ENCODE peak calls at places on chromosomes 5 and 9, in five cellular contexts. L, A, G, I and K are unnamed samples.
A peak's percentile ranks its signal among the peaks of the same experiment; 100 is the strongest.

GRCh38 chr5:91266184-91266705 is 116.9 kb downstream of the ARRDC3 start:
- DNase-seq in A (peak; percentile 15), G (no peak), L (no peak), I (no peak), K (no peak)

GRCh38 chr5:14174235-14174636 is 31.1 kb downstream of the TRIO start:
- DNase-seq in A (peak; percentile 33), L (no peak), G (no peak), I (no peak), K (no peak)

GRCh38 chr9:112325127-112325526 is 8.3 kb downstream of the PTBP3 start:
- DNase-seq in G (no peak), L (no peak), I (no peak), A (no peak), K (no peak)

GRCh38 chr9:134189475-134190231 is 25.3 kb upstream of the RNU6ATAC start:
- DNase-seq in L (no peak), A (peak; percentile 25), G (no peak), I (no peak), K (peak; percentile 2)

GRCh38 chr5:142627371-142628217 is 58.3 kb downstream of the FGF1 start:
- DNase-seq in A (no peak), G (no peak), L (no peak), I (no peak), K (no peak)

GRCh38 chr5:179758905-179759304 is 26.3 kb downstream of the MAML1 start:
- DNase-seq in L (no peak), G (no peak), I (no peak), A (no peak), K (no peak)

GRCh38 chr5:61603211-61603908 is 271.3 kb downstream of the ZSWIM6 start:
- DNase-seq in I (no peak), A (peak; percentile 59), G (no peak), L (no peak), K (no peak)

GRCh38 chr9:99472916-99473245 is 250.8 kb downstream of the SEC61B start:
- DNase-seq in A (no peak), G (no peak), I (no peak), L (no peak), K (no peak)

GRCh38 chr9:113577525-113578261 is 114.2 kb downstream of the RGS3 start:
- DNase-seq in G (no peak), A (peak; percentile 53), I (no peak), L (no peak), K (no peak)

GRCh38 chr5:122063836-122064235 is 14.2 kb downstream of the LOX start:
- DNase-seq in I (no peak), A (no peak), L (no peak), G (no peak), K (no peak)

GRCh38 chr9:120668399-120668798 is 45.9 kb downstream of the MEGF9 start:
- DNase-seq in A (no peak), I (no peak), G (no peak), L (no peak), K (no peak)

GRCh38 chr5:90898330-90899013 is 339.9 kb downstream of the ADGRV1 start:
- DNase-seq in G (no peak), A (no peak), L (no peak), I (no peak), K (no peak)

GRCh38 chr5:92561362-92562006 is 1019.5 kb downstream of the NR2F1-AS1 start:
- DNase-seq in A (no peak), G (no peak), I (no peak), L (no peak), K (no peak)

GRCh38 chr5:161094411-161094810 is 242.4 kb upstream of the ATP10B start:
- DNase-seq in I (no peak), G (no peak), A (no peak), L (no peak), K (no peak)

GRCh38 chr5:178630475-178630930 is 3.7 kb upstream of the CLK4 start:
- DNase-seq in A (no peak), G (no peak), I (peak; percentile 97), L (no peak), K (no peak)
- TF ChIP-seq TAF1 in A (no peak), G (no peak), I (peak; percentile 37), L (no peak), K (no peak)

DNA sequence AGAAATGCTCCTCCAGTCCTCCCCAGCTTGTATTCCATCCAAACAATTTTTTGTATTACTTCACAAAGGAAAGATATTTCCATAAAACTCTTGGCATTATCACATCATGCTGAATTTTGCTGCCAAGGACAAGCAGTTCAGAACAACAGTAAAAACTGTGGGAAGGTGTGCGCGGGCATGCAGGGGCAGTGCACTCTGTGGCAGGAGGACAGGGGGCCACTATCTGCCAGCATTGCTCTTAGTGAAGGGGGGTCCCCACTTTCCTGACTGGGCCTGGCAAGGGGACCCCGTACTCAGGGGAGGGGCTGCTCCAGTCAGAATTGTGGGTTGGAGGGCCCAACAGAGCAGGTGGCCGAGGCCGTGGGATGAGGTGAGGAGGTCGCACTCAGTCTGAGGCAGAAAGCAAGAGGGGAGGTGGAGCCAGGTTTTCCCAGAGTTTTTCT is 32.8 kb downstream of the ANGPTL2 start:
- DNase-seq in I (no peak), G (no peak), A (no peak), L (no peak), K (no peak)
- TF ChIP-seq POLR2AphosphoS5 in I (no peak), G (no peak), A (no peak), L (no peak), K (no peak)

GRCh38 chr5:151924564-151925395 is at the start of gene GLRA1:
- DNase-seq in L (peak; percentile 40), G (peak; percentile 41), I (peak; percentile 24), A (peak; percentile 45), K (peak; percentile 23)
- TF ChIP-seq TAF1 in L (no peak), G (no peak), I (peak; percentile 87), A (no peak), K (no peak)

GRCh38 chr9:13388157-13388556 is 108.7 kb upstream of the MPDZ start:
- DNase-seq in L (no peak), A (no peak), G (no peak), I (no peak), K (no peak)
- TF ChIP-seq POLR2AphosphoS5 in L (no peak), A (peak; percentile 38), G (no peak), I (no peak), K (no peak)

GRCh38 chr5:77948476-77948875 is 172.3 kb upstream of the TBCA start:
- DNase-seq in I (no peak), L (no peak), A (no peak), G (no peak), K (no peak)

GRCh38 chr5:77945874-77946273 is 169.7 kb upstream of the TBCA start:
- DNase-seq in L (no peak), I (no peak), A (no peak), G (no peak), K (no peak)

GRCh38 chr5:77947051-77947428 is 170.9 kb upstream of the TBCA start:
- DNase-seq in I (no peak), L (no peak), G (no peak), A (no peak), K (no peak)

GRCh38 chr5:77944757-77945340 is 168.7 kb upstream of the TBCA start:
- DNase-seq in G (no peak), L (no peak), I (no peak), A (no peak), K (no peak)

DNA sequence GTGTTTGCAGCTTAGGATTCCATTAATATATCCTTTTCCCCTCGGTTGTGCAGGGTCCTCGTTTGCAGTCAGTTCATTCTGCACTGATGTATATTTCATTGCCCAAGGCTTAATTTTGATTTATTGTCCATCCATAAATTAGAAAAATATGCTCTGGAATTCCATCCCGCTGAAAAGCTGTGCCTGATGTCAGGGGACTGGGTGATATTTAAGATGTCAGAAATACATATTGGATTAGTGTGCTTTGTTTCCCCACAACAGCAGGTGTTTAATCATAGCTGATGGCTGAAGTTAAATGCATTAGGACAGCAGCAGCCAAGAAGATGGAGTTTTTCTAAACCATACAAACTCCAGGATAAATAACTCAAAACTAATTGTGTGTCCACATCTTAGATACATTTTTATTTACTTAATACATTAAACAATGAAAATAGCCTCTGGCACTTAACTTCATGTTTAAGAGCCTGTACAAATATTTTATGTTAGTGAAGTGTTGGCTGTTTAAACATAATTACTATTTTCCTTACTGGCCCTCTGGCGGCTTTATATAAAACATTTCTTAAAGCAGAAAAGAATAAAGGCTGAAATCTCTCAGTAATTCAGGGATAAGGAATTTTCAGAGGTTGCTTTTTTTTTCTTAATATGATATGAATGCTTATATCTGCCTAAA is 170.4 kb upstream of the TBCA start:
- DNase-seq in I (no peak), L (no peak), G (no peak), A (peak; percentile 46), K (no peak)
- TF ChIP-seq TAF1 in I (no peak), L (no peak), G (no peak), A (no peak), K (no peak)